ENCODE peak calls at places on chromosomes 4 and X, in nine cellular contexts. I is progenitor cell of endocrine pancreas, R is right atrium auricular region, X is AG04450, U is AG09309, N is left ventricle myocardium inferior, M is fibroblast of mammary gland, W is right lobe of liver, G is heart left ventricle. B is an unnamed sample.

GRCh38 chr4:183840311-183840710 is 64.8 kb upstream of the STOX2 start:
- DNase-seq in I (peak; percentile 58), R (peak; percentile 88), X (peak; percentile 36), U (peak; percentile 40), N (peak; percentile 78), M (peak; percentile 78), W (peak; percentile 82), G (peak; percentile 82), B (peak; percentile 89)

GRCh38 chrX:15719324-15719968 is 18.6 kb upstream of the CA5B start:
- DNase-seq in I (no peak), R (no peak), X (no peak), U (no peak), N (no peak), M (no peak), W (no peak), G (no peak), B (no peak)

GRCh38 chr4:142312391-142312790 is 533.7 kb downstream of the INPP4B start:
- DNase-seq in I (no peak), R (no peak), X (no peak), U (no peak), N (no peak), M (no peak), W (no peak), G (no peak), B (no peak)

GRCh38 chr4:173057442-173057841 is 111.2 kb upstream of the GALNT7 start:
- DNase-seq in I (no peak), R (no peak), X (no peak), U (no peak), N (no peak), M (peak; percentile 28), W (no peak), G (no peak), B (no peak)

GRCh38 chr4:67036791-67037190 is 508.5 kb downstream of the CENPC start:
- DNase-seq in I (no peak), R (no peak), X (no peak), U (no peak), N (no peak), M (no peak), W (no peak), G (no peak), B (no peak)

GRCh38 chrX:105461013-105461412 is 240.5 kb upstream of the TEX13A start:
- DNase-seq in I (no peak), R (no peak), X (no peak), U (no peak), N (no peak), M (peak; percentile 51), W (no peak), G (no peak), B (no peak)

GRCh38 chr4:78787392-78788004 is 11.3 kb downstream of the BMP2K start:
- DNase-seq in I (no peak), R (no peak), X (no peak), U (no peak), N (no peak), M (no peak), W (no peak), G (no peak), B (no peak)

GRCh38 chr4:87506974-87507701 is 22.0 kb downstream of the SPARCL1 start:
- DNase-seq in I (no peak), R (no peak), X (peak; percentile 41), U (peak; percentile 69), N (no peak), M (peak; percentile 92), W (no peak), G (no peak), B (no peak)

GRCh38 chrX:51144828-51145442 is 187.7 kb upstream of the NUDT10 start:
- DNase-seq in I (peak; percentile 21), R (no peak), X (no peak), U (no peak), N (no peak), M (peak; percentile 43), W (no peak), G (no peak), B (peak; percentile 40)

GRCh38 chrX:11758400-11759171 is 549 bp downstream of the MSL3 start:
- DNase-seq in I (peak; percentile 79), R (peak; percentile 82), X (peak; percentile 21), U (peak; percentile 20), N (peak; percentile 88), M (peak; percentile 73), W (peak; percentile 91), G (peak; percentile 94), B (peak; percentile 90)

GRCh38 chrX:68043713-68044438 is 389.4 kb downstream of the OPHN1 start:
- DNase-seq in I (no peak), R (no peak), X (no peak), U (no peak), N (no peak), M (no peak), W (no peak), G (no peak), B (no peak)

GRCh38 chrX:31993635-31994034 is 921.8 kb upstream of the FTHL17 start:
- DNase-seq in I (no peak), R (no peak), X (no peak), U (no peak), N (no peak), M (no peak), W (no peak), G (no peak), B (no peak)

GRCh38 chrX:31988975-31989374 is 917.1 kb upstream of the FTHL17 start:
- DNase-seq in I (no peak), R (no peak), X (no peak), U (no peak), N (no peak), M (no peak), W (no peak), G (no peak), B (no peak)
- TF ChIP-seq CTCF in I (no peak), R (no peak), X (no peak), U (no peak), N (no peak), M (no peak), W (peak; percentile 26), G (no peak), B (no peak)

GRCh38 chr4:93710101-93710846 is 118.3 kb upstream of the ATOH1 start:
- DNase-seq in I (no peak), R (no peak), X (no peak), U (no peak), N (no peak), M (no peak), W (no peak), G (no peak), B (peak; percentile 49)
- TF ChIP-seq CTCF in I (peak; percentile 57), R (no peak), X (no peak), U (no peak), N (no peak), M (no peak), W (no peak), G (no peak), B (peak; percentile 57)

DNA sequence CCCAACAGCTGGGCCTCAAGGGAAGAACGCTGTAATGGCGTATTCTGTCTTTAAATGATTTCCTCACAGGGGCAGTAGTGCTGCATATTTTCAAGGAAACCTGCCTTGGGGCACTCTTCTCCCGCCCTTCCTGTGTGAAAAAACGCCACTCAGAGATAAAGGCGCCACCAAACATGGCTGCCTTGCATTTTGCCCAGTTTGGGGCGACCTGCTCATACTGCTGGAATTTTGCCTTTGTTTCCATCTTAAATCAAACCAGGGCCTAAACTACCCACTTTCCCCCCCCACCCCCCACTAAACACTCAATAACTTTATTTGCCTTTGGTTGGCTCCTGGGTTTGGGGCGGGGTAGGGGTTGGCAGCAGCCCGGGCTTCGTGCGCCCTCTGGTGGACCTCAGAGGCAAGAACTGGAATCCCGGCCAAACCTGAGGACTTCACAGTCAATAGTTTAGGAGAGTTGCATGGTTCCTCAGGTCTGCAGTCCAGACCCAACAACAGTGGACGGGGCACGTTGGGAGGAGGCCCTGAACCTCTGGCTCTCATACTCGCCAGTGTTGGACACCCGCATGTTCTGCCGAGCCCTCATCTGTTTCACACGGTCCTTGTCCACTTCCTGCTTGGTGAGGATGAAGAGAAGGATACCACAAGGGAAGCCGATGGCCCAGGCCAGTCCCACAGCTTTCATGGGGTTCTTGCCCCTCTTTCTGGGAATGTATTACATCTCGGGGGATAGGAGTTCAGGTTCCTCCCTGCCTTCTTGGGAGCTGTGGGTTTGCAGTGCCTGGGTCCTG is 220.1 kb upstream of the STK26 start:
- DNase-seq in I (no peak), R (no peak), X (no peak), U (no peak), N (no peak), M (peak; percentile 46), W (peak; percentile 50), G (no peak), B (no peak)
- TF ChIP-seq CTCF in I (no peak), R (peak; percentile 52), X (no peak), U (peak; percentile 86), N (peak; percentile 40), M (peak; percentile 53), W (peak; percentile 67), G (peak; percentile 72), B (no peak)

DNA sequence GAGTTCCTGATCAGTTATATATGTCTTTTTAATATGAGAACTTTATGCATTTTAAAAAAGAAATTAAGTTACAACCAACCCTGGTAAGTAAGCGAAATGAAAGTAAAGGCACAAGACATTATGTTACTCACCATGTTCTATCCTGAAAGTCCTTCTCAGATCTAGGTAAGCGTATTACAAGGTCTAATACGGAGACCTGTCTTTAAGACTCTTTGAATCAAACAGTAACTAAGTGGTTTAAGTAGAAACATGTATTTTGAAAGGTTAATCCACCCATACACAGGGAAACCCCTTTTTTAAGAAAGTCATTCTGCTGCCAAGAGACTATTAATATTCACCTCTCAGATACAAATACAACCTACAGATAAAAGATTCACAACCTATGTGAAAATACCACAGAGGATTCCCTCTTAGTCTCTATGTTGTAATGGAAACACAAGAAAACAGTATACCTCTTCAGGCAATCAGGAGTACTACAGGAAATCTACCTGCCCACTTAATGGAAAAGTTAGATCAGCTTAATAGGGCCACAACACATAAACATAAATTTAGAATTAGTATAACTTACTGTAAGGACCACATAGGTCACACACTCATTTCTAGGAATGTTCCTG is 63.2 kb upstream of the TNIP3 start:
- DNase-seq in I (no peak), R (no peak), X (no peak), U (no peak), N (no peak), M (no peak), W (no peak), G (no peak), B (no peak)
- TF ChIP-seq CTCF in I (peak; percentile 34), R (no peak), X (no peak), U (no peak), N (no peak), M (no peak), W (no peak), G (no peak), B (no peak)

DNA sequence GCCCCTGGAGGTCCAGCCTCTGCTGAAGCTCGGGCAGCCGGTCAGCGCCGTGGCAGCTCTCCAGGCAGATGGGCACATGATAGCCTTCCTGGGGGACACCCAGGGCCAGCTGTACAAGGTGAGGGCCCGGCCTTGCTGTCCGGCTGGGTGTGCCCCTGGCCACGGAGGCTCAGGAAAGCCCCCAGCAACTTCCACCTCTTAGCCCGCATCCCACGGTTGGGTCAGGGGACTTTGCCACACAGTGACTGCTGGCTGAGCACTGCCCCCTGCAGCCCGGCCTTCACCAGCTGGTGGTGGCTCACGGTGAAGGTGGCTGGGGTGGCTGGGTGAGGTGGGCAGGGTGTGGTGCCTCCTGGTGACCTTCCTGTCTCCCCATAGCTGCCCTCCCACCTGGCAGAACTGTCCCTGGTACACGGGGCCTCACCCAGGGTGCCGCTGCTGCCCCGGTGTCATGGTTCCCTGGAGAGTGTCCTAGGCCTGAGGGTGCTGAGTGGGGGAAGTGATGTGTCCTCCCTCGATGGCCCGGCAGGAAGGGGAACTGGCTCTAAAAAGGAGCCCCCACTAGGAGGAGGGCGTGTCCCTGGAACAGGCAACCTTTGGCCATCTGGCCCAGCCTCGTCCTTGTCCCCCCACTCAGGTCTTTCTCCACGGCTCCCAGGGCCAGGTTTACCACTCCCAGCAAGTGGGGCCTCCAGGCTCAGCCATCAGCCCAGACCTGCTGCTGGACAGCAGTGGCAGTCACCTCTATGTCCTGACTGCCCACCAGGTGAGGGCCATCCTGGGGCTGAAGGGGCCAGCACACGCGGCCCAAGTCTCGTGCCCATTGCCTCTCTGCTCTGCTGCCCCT is 4.5 kb downstream of the PLXNB3 start:
- DNase-seq in I (no peak), R (no peak), X (no peak), U (no peak), N (no peak), M (no peak), W (peak; percentile 27), G (no peak), B (peak; percentile 8)
- TF ChIP-seq CTCF in I (no peak), R (no peak), X (no peak), U (no peak), N (no peak), M (no peak), W (no peak), G (no peak), B (no peak)

B was measured in glutamatergic neuron.